ENCODE peak calls at places on chromosome 22, in seven cellular contexts. L is adrenal gland, M is MCF 10A, C is A549, F is cardiac muscle cell, O is HFF-Myc, V is Calu3. J is an unnamed sample.

GRCh38 chr22:17119481-17120202 is 1.5 kb downstream of the TMEM121B start:
- DNase-seq in L (peak), M (no peak), C (peak), F (peak), O (no peak), V (peak), J (peak)

GRCh38 chr22:42493393-42493792 is 26.2 kb downstream of the RRP7A start:
- DNase-seq in L (no peak), M (no peak), C (no peak), F (no peak), O (no peak), V (no peak), J (no peak)

GRCh38 chr22:29470159-29470855 is 9.7 kb upstream of the NEFH start:
- DNase-seq in L (peak), M (peak), C (peak), F (peak), O (no peak), V (peak), J (peak)

GRCh38 chr22:34308101-34308500 is 387.8 kb upstream of the LARGE1 start:
- DNase-seq in L (no peak), M (no peak), C (no peak), F (no peak), O (no peak), V (no peak), J (no peak)

GRCh38 chr22:40335358-40335757 is 10.9 kb upstream of the ADSL start:
- DNase-seq in L (no peak), M (no peak), C (no peak), F (no peak), O (no peak), V (no peak), J (no peak)

GRCh38 chr22:46432164-46433068 is 96.9 kb downstream of the TRMU start:
- DNase-seq in L (no peak), M (no peak), C (no peak), F (no peak), O (no peak), V (no peak), J (no peak)

GRCh38 chr22:21698430-21699329 is 32.9 kb downstream of the PPIL2 start:
- DNase-seq in L (peak), M (no peak), C (no peak), F (peak), O (peak), V (no peak), J (no peak)

GRCh38 chr22:40819741-40820140 is 595 bp upstream of the SLC25A17 start:
- DNase-seq in L (no peak), M (peak), C (no peak), F (peak), O (no peak), V (no peak), J (no peak)

GRCh38 chr22:49524362-49524761 is 303.3 kb downstream of the BRD1 start:
- DNase-seq in L (no peak), M (no peak), C (no peak), F (no peak), O (no peak), V (no peak), J (no peak)

GRCh38 chr22:43078522-43078921 is 10.7 kb downstream of the TTLL1 start:
- DNase-seq in L (no peak), M (no peak), C (no peak), F (no peak), O (no peak), V (no peak), J (no peak)

GRCh38 chr22:49514656-49515055 is 313.0 kb downstream of the BRD1 start:
- DNase-seq in L (no peak), M (no peak), C (no peak), F (no peak), O (no peak), V (no peak), J (no peak)

GRCh38 chr22:17964153-17964552 is 60.2 kb downstream of the MICAL3 start:
- DNase-seq in L (no peak), M (no peak), C (no peak), F (no peak), O (no peak), V (no peak), J (no peak)

GRCh38 chr22:19696504-19697276 is 17.6 kb upstream of the SEPTIN5 start:
- DNase-seq in L (no peak), M (no peak), C (no peak), F (no peak), O (no peak), V (no peak), J (no peak)

GRCh38 chr22:43777204-43777671 is 34.9 kb downstream of the EFCAB6 start:
- DNase-seq in L (no peak), M (peak), C (peak), F (peak), O (peak), V (no peak), J (peak)

GRCh38 chr22:27136596-27136995 is 479.2 kb downstream of the MIAT start:
- DNase-seq in L (no peak), M (no peak), C (no peak), F (no peak), O (no peak), V (no peak), J (no peak)

GRCh38 chr22:45094826-45095225 is 68.9 kb upstream of the NUP50 start:
- DNase-seq in L (no peak), M (no peak), C (no peak), F (no peak), O (no peak), V (no peak), J (no peak)

GRCh38 chr22:41429232-41429945 is 17.2 kb downstream of the TOB2 start:
- DNase-seq in L (no peak), M (peak), C (no peak), F (no peak), O (no peak), V (no peak), J (no peak)

GRCh38 chr22:42116848-42117424 is 13.7 kb downstream of the CYP2D6 start:
- DNase-seq in L (no peak), M (peak), C (no peak), F (peak), O (no peak), V (no peak), J (no peak)

GRCh38 chr22:47168900-47169800 is 406.7 kb downstream of the TBC1D22A start:
- DNase-seq in L (peak), M (no peak), C (peak), F (peak), O (no peak), V (peak), J (no peak)

GRCh38 chr22:27583930-27584329 is 217.6 kb downstream of the MN1 start:
- DNase-seq in L (no peak), M (peak), C (no peak), F (no peak), O (no peak), V (no peak), J (no peak)

GRCh38 chr22:24157783-24158170 is 23.5 kb upstream of the SUSD2 start:
- DNase-seq in L (no peak), M (no peak), C (no peak), F (no peak), O (no peak), V (no peak), J (no peak)
- TF ChIP-seq CTCF in L (no peak), M (no peak), C (no peak), F (no peak), O (no peak), V (no peak), J (no peak)

DNA sequence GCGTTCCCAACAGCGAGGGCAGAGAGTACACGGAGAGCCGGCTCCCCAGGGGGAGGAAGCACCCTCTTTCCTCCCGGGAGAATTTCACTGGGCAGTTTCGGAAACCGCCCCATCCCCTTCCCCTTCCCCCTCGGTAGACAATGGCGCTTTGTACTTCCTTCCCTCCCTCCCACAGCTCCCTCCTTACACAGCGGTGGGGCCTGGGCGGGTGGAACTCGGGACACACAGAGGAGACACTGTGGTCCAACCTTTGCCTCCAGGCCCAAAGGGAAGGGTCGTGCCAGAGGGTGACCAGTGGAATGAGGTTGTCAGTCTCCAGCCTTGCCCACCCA is 4.3 kb downstream of the SMTN start:
- DNase-seq in L (no peak), M (no peak), C (no peak), F (peak), O (no peak), V (peak), J (no peak)
- TF ChIP-seq CTCF in L (no peak), M (no peak), C (no peak), F (no peak), O (no peak), V (no peak), J (peak)

DNA sequence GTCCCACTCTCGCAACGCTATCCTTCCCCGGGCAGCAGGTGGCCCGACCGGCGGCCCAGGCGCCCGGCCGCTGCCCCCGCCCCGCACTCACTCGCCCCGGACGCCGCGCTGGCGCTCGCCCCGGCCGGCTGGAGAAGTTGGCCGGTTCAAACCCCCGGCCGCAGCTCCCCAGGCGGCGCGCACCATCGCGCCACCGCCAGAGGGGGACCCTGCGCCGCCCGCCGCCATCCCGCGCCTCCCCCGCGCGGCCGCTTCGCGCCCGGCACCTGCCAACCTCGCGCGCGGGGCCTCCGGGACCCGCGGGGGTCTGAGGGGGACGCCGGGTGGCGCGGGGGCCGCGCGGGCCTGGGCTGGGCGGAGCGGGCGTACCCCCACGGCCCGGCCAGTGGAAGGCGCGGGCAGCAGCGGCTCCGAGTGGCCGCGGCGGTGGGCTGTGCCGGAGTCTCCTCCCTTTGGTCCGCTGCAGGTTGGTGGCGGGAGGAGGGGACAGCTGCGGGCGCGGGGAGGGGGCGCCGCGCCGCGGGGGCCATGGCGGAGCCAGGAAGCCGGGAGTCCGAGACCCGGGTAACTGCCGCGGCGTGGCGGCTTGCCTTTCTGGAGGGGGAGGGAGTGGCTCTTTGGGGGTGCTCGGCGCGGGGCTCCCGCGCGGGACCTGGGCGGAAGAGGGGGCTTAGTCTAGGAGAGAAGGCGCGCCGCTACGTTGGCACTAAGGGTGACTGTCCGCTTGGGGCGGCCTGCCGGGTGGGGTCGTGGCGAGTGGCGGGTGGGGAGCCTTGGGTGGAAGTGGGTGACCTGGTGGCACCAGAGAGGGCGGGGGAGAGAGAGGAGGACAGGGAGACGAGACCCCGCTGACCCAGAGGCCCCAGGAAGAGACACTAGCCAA is at the start of the genes MPST and TST:
- DNase-seq in L (peak), M (peak), C (peak), F (peak), O (no peak), V (peak), J (peak)
- TF ChIP-seq CTCF in L (peak), M (no peak), C (no peak), F (no peak), O (no peak), V (peak), J (no peak)

GRCh38 chr22:31998784-31999435 is 44.2 kb upstream of the SLC5A1 start:
- DNase-seq in L (no peak), M (no peak), C (no peak), F (no peak), O (no peak), V (no peak), J (no peak)

GRCh38 chr22:31995807-31996206 is 47.3 kb upstream of the SLC5A1 start:
- DNase-seq in L (no peak), M (no peak), C (no peak), F (no peak), O (no peak), V (no peak), J (no peak)

GRCh38 chr22:32000171-32000570 is 42.9 kb upstream of the SLC5A1 start:
- DNase-seq in L (no peak), M (no peak), C (no peak), F (no peak), O (no peak), V (no peak), J (no peak)

DNA sequence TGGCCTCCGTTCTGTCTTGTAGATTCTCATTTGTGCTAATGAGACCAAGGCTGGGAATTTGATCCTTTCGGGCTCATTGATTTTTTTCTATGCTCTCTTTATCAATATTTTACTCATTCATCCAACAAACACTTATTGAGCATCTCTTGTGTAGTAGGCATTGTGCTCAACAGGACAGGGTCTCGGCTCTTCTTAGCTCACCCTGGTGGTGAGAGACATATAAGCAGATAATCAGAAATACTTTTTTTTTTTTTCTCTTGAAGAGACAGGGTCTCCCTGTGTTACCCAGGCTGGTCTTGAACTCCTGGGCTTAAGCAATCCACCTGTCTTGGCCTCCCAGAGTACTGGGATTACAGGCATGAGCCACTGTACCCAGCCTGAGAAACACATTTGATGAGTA is 48.0 kb upstream of the SLC5A1 start:
- DNase-seq in L (no peak), M (no peak), C (no peak), F (no peak), O (no peak), V (no peak), J (no peak)
- TF ChIP-seq CTCF in L (no peak), M (peak), C (no peak), F (peak), O (peak), V (peak), J (peak)

DNA sequence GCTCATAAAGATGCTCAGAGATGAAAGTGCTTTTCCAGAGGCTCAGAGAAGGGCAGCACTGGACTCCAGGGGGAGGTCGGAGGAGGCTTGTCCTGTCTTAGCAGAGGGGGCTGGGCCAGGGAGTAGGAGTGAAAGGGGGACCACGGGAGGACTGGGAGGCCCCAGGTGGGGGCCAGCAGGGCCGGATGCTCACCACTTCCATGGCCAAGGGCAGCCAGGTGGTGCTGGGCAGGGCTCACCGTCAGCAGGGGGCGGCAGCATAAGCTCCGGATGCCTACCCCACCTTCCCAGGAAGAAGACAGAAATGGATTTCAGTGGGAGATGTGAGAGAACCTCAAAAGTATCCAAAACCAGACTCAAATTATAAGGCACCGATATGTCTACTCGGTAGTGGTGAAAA is 11.0 kb downstream of the RAB36 start:
- DNase-seq in L (no peak), M (no peak), C (no peak), F (no peak), O (no peak), V (no peak), J (no peak)
- TF ChIP-seq CTCF in L (no peak), M (no peak), C (no peak), F (peak), O (no peak), V (no peak), J (no peak)

GRCh38 chr22:26066534-26066933 is 102.7 kb upstream of the SEZ6L start:
- DNase-seq in L (no peak), M (no peak), C (no peak), F (no peak), O (no peak), V (no peak), J (peak)
- TF ChIP-seq CTCF in L (no peak), M (no peak), C (no peak), F (no peak), O (no peak), V (no peak), J (no peak)